ENCODE peak calls at places on chromosomes 6 and 20, in eight cellular contexts. Z, H, U, D, B, I, A and N are unnamed samples.
A peak's percentile ranks its signal among the peaks of the same experiment; 100 is the strongest.

GRCh38 chr6:1584146-1584545 is 25.6 kb upstream of the FOXC1 start:
- DNase-seq in H (no peak), U (no peak), D (no peak), B (no peak), A (no peak), Z (no peak), I (no peak), N (peak; percentile 71)

GRCh38 chr6:112141707-112142106 is 54.3 kb downstream of the FAM229B start:
- DNase-seq in A (no peak), B (no peak), H (no peak), I (no peak), D (no peak), Z (no peak), U (no peak), N (no peak)

GRCh38 chr20:23228912-23229311 is 121.7 kb upstream of the NXT1 start:
- DNase-seq in Z (no peak), A (no peak), I (no peak), U (no peak), H (no peak), B (no peak), D (no peak), N (no peak)

GRCh38 chr6:133983099-133983939 is 30.3 kb downstream of the TBPL1 start:
- DNase-seq in B (no peak), Z (no peak), I (no peak), U (no peak), H (no peak), A (no peak), D (no peak), N (no peak)

GRCh38 chr6:7236312-7237209 is 76.4 kb downstream of the SSR1 start:
- DNase-seq in I (no peak), Z (no peak), H (peak; percentile 69), D (peak; percentile 16), B (peak; percentile 35), U (no peak), A (no peak), N (no peak)

GRCh38 chr6:11771473-11772048 is 7.0 kb downstream of the ADTRP start:
- DNase-seq in D (no peak), H (no peak), U (no peak), A (no peak), I (no peak), Z (no peak), B (no peak), N (peak; percentile 80)

GRCh38 chr6:151422981-151423380 is 28.9 kb downstream of the RMND1 start:
- DNase-seq in B (no peak), H (no peak), Z (no peak), U (no peak), A (no peak), D (no peak), I (no peak), N (no peak)

GRCh38 chr6:149012040-149012545 is 265.3 kb downstream of the UST start:
- DNase-seq in D (no peak), U (no peak), A (no peak), Z (no peak), I (no peak), B (peak; percentile 65), H (no peak), N (no peak)

GRCh38 chr20:15111654-15112053 is 774.2 kb upstream of the FLRT3 start:
- DNase-seq in H (no peak), Z (no peak), D (no peak), I (no peak), U (no peak), B (no peak), A (no peak), N (no peak)

GRCh38 chr6:1609662-1610496 is at the start of gene FOXC1:
- DNase-seq in A (peak; percentile 85), H (no peak), Z (peak; percentile 80), U (peak; percentile 91), D (peak; percentile 89), I (peak; percentile 86), B (peak; percentile 83), N (no peak)

GRCh38 chr6:2783188-2783957 is 18.2 kb downstream of the WRNIP1 start:
- DNase-seq in U (no peak), A (no peak), D (no peak), I (no peak), H (no peak), Z (peak; percentile 67), B (no peak), N (no peak)

DNA sequence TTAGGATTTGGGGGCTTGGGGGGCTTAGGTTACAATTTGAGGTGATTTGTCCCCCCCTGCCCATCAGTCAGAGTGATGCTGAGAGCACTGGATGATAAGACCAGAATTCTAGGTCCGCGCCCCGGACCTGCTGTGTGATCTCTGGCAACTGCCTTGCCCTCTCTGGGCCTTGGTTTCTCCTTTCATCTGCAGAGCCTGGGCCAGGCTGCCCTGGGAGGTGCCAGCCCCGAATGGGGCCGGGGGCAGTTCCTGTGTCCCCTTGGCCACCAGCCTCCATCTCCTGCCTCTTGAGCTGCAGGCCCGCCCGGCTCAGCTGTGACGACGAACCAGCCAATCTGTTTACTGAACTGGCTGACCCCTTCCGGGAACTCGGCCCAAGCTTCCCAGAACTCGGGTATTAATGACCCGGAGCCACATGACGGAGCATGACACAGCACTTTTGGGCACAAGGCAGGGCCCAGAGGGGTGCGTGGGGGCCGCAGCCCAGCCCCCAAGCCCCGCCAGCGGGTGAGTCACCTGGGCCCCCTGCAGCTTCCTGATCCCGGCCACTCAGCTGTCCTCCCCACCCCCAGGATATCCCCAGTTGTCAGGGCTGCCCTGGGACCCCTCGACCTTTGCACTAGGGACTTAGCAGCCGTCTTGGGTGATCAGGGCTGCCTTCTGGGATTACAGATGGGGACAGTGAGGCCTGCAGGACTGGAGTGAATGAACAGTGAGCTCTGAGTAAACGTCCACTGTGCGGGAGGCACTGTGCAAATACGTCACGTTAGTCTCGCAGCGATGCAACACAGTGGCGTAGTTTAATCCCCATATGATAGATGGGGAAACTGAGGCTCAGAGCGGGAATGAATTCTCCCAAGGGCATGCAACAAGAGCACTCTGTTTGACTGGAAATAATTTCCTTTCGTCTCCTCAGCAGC is 102.0 kb downstream of the CEBPB start:
- DNase-seq in U (peak; percentile 93), D (peak; percentile 95), A (peak; percentile 91), I (peak; percentile 98), B (no peak), H (no peak), Z (peak; percentile 48), N (peak; percentile 98)
- TF ChIP-seq POLR2AphosphoS5 in U (peak; percentile 90), D (peak; percentile 96), A (peak; percentile 97), I (peak; percentile 81), B (no peak), H (no peak), Z (no peak), N (peak; percentile 98)

GRCh38 chr20:31560900-31561598 is 44.0 kb upstream of the ID1 start:
- DNase-seq in I (no peak), D (no peak), H (no peak), Z (no peak), U (no peak), B (peak; percentile 91), A (peak; percentile 47), N (no peak)
- TF ChIP-seq POLR2AphosphoS5 in I (no peak), D (no peak), H (no peak), Z (no peak), U (no peak), B (peak; percentile 69), A (no peak), N (peak; percentile 51)

DNA sequence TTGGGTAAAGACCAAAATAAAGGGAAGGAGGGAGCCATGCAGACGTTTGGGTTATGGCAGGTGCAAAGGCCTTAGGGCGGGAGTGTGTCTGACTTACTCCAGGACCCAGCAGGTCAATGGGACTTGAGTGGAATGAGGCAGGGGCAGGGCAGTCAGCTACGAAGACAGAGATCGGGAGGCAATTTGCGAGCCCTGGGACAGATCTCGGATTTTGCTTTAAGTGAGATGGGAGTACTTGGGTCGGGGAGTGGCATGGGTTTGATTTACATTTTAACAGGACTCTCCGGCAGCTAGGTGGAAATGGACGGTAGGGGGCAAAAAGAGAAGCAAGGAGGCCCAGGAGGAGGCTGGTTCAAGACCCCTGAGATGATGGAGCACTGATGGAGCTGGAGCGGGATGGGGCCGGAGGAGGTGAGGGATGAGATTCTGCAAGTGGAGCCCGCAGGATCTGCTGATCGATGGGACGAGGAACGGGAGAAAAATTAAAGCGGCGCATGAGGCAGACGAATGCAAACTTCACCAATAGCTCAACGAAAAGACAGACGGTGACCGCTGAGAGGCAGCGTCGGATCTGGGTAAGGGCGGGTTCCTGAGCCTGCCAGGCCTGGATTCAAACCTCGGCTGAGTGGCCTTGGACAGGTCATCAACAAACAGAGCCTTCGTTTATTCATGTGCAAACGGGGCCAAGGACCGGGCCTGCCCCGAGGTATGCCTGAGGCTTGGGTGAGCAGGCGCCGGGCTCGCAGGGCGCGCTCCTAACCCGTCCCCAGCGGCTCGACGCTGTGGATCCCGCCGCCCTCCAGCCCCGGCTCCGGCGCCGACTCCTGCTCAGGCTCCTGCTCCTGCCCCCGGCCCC is 774 bp upstream of the RBCK1 start:
- DNase-seq in H (no peak), D (peak; percentile 90), A (peak; percentile 82), B (peak; percentile 51), U (peak; percentile 95), I (peak; percentile 89), Z (peak; percentile 93), N (peak; percentile 92)
- TF ChIP-seq POLR2AphosphoS5 in H (no peak), D (no peak), A (no peak), B (peak; percentile 96), U (no peak), I (no peak), Z (peak; percentile 62), N (no peak)

GRCh38 chr6:85641916-85642773 is 541 bp downstream of the SYNCRIP start:
- DNase-seq in Z (peak; percentile 68), H (no peak), D (peak; percentile 85), U (peak; percentile 95), A (peak; percentile 48), B (no peak), I (peak; percentile 79), N (no peak)

GRCh38 chr6:85642774-85643529 is at the start of gene SYNCRIP:
- DNase-seq in U (peak; percentile 100), Z (peak; percentile 98), B (peak; percentile 94), D (peak; percentile 99), I (peak; percentile 100), A (peak; percentile 99), H (peak; percentile 87), N (peak; percentile 97)

GRCh38 chr6:85641522-85641915 is 1.2 kb downstream of the SYNCRIP start:
- DNase-seq in D (no peak), I (no peak), H (no peak), U (no peak), A (no peak), B (no peak), Z (no peak), N (peak; percentile 87)

GRCh38 chr6:85644374-85644762 is 1.7 kb upstream of the SYNCRIP start:
- DNase-seq in A (no peak), I (no peak), U (no peak), D (no peak), H (no peak), Z (no peak), B (no peak), N (no peak)

DNA sequence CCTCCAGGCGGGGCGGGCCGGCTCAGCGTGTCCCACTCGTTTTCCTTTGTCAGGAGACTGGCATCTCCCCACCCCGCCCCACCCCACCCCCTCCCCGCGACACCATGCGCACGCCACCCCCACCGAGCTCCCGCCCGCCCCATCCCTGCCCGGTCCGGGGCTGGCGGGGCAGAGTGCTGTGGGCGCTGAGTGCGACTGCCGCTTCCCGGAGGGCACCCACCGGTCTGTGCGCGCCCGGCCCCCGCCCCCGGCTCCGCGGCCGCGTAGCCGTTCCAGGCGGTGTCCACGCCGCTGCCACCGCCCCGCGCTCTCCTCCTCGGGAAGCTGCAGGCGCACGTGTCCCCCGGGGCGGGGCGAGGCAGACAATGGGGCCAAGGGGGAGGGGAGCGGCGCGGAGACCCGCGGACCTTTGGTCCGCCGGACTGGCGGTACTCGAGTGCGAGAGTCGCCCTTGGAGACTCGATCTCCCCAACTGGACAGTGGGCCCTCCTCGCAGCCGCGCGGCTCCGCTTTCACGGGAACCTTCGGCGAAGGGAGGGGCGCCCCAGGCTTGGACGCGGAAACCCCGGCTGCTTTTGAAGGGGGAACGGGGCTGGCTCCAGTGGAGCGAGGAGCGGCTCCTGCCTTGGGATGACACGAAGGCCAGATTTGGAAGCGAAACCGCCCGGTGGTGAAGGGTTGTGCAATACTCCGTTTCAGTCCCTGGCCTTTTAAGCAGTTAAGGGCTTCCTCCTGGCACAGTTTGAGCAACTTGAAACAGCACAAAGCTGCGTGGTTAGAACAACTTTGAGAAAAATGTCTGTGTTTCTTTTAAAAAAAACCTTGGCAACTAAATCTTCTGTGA is 1.1 kb upstream of the SYNCRIP start:
- DNase-seq in A (peak; percentile 84), D (peak; percentile 95), Z (peak; percentile 88), B (peak; percentile 78), U (peak; percentile 97), H (peak; percentile 89), I (peak; percentile 97), N (no peak)
- TF ChIP-seq POLR2AphosphoS5 in A (peak; percentile 77), D (peak; percentile 89), Z (peak; percentile 69), B (no peak), U (peak; percentile 82), H (peak; percentile 67), I (peak; percentile 87), N (peak; percentile 86)